ENCODE peak calls at places on chromosome 10, in six cellular contexts. A, E, D, W, Z and F are unnamed samples.

GRCh38 chr10:74598891-74599566 is 227.4 kb upstream of the KAT6B start:
- ATAC-seq in A (no peak), E (no peak), D (no peak), W (peak; percentile 44), Z (peak; percentile 44), F (no peak)

GRCh38 chr10:72291019-72291532 is 17.4 kb downstream of the DDIT4 start:
- ATAC-seq in A (no peak), E (no peak), D (no peak), W (no peak), Z (no peak), F (no peak)

GRCh38 chr10:114624941-114625780 is 32.9 kb downstream of the ABLIM1 start:
- ATAC-seq in A (no peak), E (peak; percentile 7), D (no peak), W (no peak), Z (no peak), F (no peak)

GRCh38 chr10:43383204-43383971 is 12.0 kb downstream of the FXYD4 start:
- ATAC-seq in A (no peak), E (peak; percentile 51), D (peak; percentile 22), W (peak; percentile 7), Z (no peak), F (no peak)

GRCh38 chr10:67969875-67970274 is 85.4 kb downstream of the SIRT1 start:
- ATAC-seq in A (no peak), E (peak; percentile 25), D (no peak), W (peak; percentile 80), Z (no peak), F (no peak)

GRCh38 chr10:88370713-88371112 is 212.4 kb downstream of the RNLS start:
- ATAC-seq in A (no peak), E (no peak), D (no peak), W (no peak), Z (no peak), F (no peak)

GRCh38 chr10:32459072-32459703 is 13.2 kb downstream of the CCDC7 start:
- ATAC-seq in A (no peak), E (no peak), D (no peak), W (no peak), Z (peak; percentile 18), F (no peak)

GRCh38 chr10:86871563-86872183 is 85.7 kb downstream of the MMRN2 start:
- ATAC-seq in A (no peak), E (peak; percentile 45), D (no peak), W (peak; percentile 79), Z (no peak), F (no peak)

GRCh38 chr10:11246752-11247467 is 229.2 kb downstream of the CELF2 start:
- ATAC-seq in A (no peak), E (no peak), D (no peak), W (no peak), Z (no peak), F (no peak)

GRCh38 chr10:36538945-36539586 is 586.3 kb upstream of the ANKRD30A start:
- ATAC-seq in A (peak; percentile 47), E (no peak), D (no peak), W (peak; percentile 70), Z (peak; percentile 60), F (peak; percentile 51)

GRCh38 chr10:108000365-108000764 is 835.9 kb upstream of the SORCS1 start:
- ATAC-seq in A (no peak), E (no peak), D (no peak), W (no peak), Z (no peak), F (no peak)

GRCh38 chr10:100311307-100311706 is 18.7 kb downstream of the PKD2L1 start:
- ATAC-seq in A (no peak), E (no peak), D (no peak), W (no peak), Z (no peak), F (no peak)

GRCh38 chr10:21687197-21687993 is 153.4 kb downstream of the MLLT10 start:
- ATAC-seq in A (no peak), E (no peak), D (peak; percentile 74), W (peak; percentile 72), Z (no peak), F (no peak)

GRCh38 chr10:114521250-114521649 is 116.9 kb upstream of the AFAP1L2 start:
- ATAC-seq in A (peak; percentile 44), E (no peak), D (no peak), W (no peak), Z (no peak), F (no peak)

GRCh38 chr10:102135956-102136526 is 3.2 kb downstream of the PPRC1 start:
- ATAC-seq in A (no peak), E (no peak), D (no peak), W (no peak), Z (no peak), F (no peak)

GRCh38 chr10:67803588-67804394 is 34.2 kb downstream of the DNAJC12 start:
- ATAC-seq in A (no peak), E (no peak), D (no peak), W (no peak), Z (no peak), F (no peak)

GRCh38 chr10:15262036-15262713 is 93.7 kb upstream of the NMT2 start:
- ATAC-seq in A (no peak), E (peak; percentile 51), D (no peak), W (no peak), Z (peak; percentile 52), F (peak; percentile 36)
- TF ChIP-seq CTCF in A (peak; percentile 7), E (peak; percentile 32), D (no peak), W (no peak), Z (peak; percentile 49), F (peak; percentile 38)

GRCh38 chr10:104648421-104648820 is 7.3 kb downstream of the SORCS3 start:
- ATAC-seq in A (no peak), E (no peak), D (no peak), W (no peak), Z (no peak), F (no peak)
- TF ChIP-seq CTCF in A (no peak), E (no peak), D (no peak), W (no peak), Z (no peak), F (no peak)

GRCh38 chr10:77972148-77972547 is 45.6 kb upstream of the DLG5 start:
- ATAC-seq in A (no peak), E (no peak), D (no peak), W (no peak), Z (no peak), F (no peak)

GRCh38 chr10:77977016-77977415 is 50.5 kb upstream of the DLG5 start:
- ATAC-seq in A (no peak), E (no peak), D (no peak), W (no peak), Z (no peak), F (no peak)

GRCh38 chr10:77975086-77975666 is 48.6 kb upstream of the DLG5 start:
- ATAC-seq in A (no peak), E (no peak), D (no peak), W (no peak), Z (no peak), F (no peak)

GRCh38 chr10:77973276-77973675 is 46.7 kb upstream of the DLG5 start:
- ATAC-seq in A (no peak), E (no peak), D (no peak), W (no peak), Z (no peak), F (no peak)

GRCh38 chr10:77974396-77975074 is 48.0 kb upstream of the DLG5 start:
- ATAC-seq in A (peak; percentile 11), E (peak; percentile 72), D (no peak), W (no peak), Z (no peak), F (no peak)
- TF ChIP-seq CTCF in A (no peak), E (peak; percentile 83), D (no peak), W (peak; percentile 70), Z (no peak), F (peak; percentile 41)

GRCh38 chr10:92757066-92757716 is 67.4 kb downstream of the HHEX start:
- ATAC-seq in A (peak; percentile 79), E (peak; percentile 59), D (peak; percentile 89), W (peak; percentile 75), Z (peak; percentile 97), F (peak; percentile 97)
- TF ChIP-seq CTCF in A (no peak), E (no peak), D (no peak), W (peak; percentile 21), Z (peak; percentile 43), F (peak; percentile 44)

DNA sequence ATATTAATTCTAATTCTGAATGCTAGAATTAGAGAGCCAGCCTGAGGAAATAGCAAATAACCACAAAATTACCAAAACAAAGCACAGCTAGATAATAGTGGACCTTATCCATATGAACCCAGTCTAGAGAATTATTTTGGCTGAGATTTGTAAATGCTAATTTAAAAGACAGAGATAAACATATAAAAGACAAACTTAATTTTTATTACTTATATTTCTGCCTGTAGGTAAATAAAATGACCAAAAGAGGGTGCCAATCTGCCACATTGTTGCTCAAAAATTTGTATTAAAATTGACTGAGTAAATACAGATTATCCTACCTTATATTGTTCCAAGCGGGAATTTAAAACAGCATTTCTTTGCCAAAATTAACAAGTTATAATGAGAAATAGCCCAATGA is 20.2 kb downstream of the RTKN2 start:
- ATAC-seq in A (no peak), E (no peak), D (no peak), W (no peak), Z (no peak), F (no peak)
- TF ChIP-seq CTCF in A (no peak), E (peak; percentile 64), D (no peak), W (peak; percentile 49), Z (peak; percentile 22), F (no peak)